ENCODE peak calls at places on chromosomes 1 and 21, in ten cellular contexts. X, H, J, A, W, R, K, Y, I and Q are unnamed samples.

GRCh38 chr1:195717651-195718050 is 890.6 kb downstream of the KCNT2 start:
- DNase-seq in X (peak), H (no peak), J (no peak), A (no peak), W (no peak), R (no peak), K (no peak), Y (no peak), I (no peak), Q (no peak)

GRCh38 chr1:205593967-205594366 is 37.8 kb downstream of the ELK4 start:
- DNase-seq in X (no peak), H (no peak), J (no peak), A (no peak), W (no peak), R (no peak), K (no peak), Y (no peak), I (no peak), Q (no peak)

GRCh38 chr1:235972316-235973090 is 92.4 kb downstream of the NID1 start:
- DNase-seq in X (peak), H (no peak), J (no peak), A (no peak), W (no peak), R (no peak), K (no peak), Y (no peak), I (no peak), Q (no peak)

GRCh38 chr1:23910553-23911246 is 2.5 kb downstream of the CNR2 start:
- DNase-seq in X (no peak), H (no peak), J (no peak), A (no peak), W (no peak), R (no peak), K (no peak), Y (no peak), I (no peak), Q (no peak)

GRCh38 chr1:38852780-38853179 is 6.8 kb downstream of the RRAGC start:
- DNase-seq in X (no peak), H (no peak), J (no peak), A (no peak), W (no peak), R (no peak), K (no peak), Y (no peak), I (no peak), Q (no peak)

GRCh38 chr1:234600418-234601216 is 9.4 kb downstream of the IRF2BP2 start:
- DNase-seq in X (no peak), H (peak), J (no peak), A (no peak), W (peak), R (peak), K (no peak), Y (no peak), I (no peak), Q (no peak)

GRCh38 chr21:40602105-40602504 is 244.9 kb downstream of the DSCAM start:
- DNase-seq in X (no peak), H (peak), J (no peak), A (no peak), W (no peak), R (no peak), K (no peak), Y (no peak), I (no peak), Q (no peak)

GRCh38 chr21:38534591-38534990 is 36.3 kb upstream of the ERG start:
- DNase-seq in X (no peak), H (no peak), J (no peak), A (no peak), W (no peak), R (no peak), K (no peak), Y (no peak), I (no peak), Q (no peak)

GRCh38 chr1:214957330-214958137 is 125.0 kb upstream of the KCNK2 start:
- DNase-seq in X (peak), H (no peak), J (no peak), A (no peak), W (no peak), R (no peak), K (no peak), Y (no peak), I (peak), Q (no peak)

GRCh38 chr1:78176448-78176847 is 130.7 kb downstream of the GIPC2 start:
- DNase-seq in X (no peak), H (peak), J (no peak), A (no peak), W (peak), R (peak), K (no peak), Y (no peak), I (peak), Q (no peak)

GRCh38 chr1:24867064-24867870 is 62.8 kb downstream of the RUNX3 start:
- DNase-seq in X (no peak), H (no peak), J (no peak), A (no peak), W (no peak), R (peak), K (no peak), Y (peak), I (no peak), Q (no peak)

GRCh38 chr1:167440776-167441175 is 77.6 kb downstream of the CD247 start:
- DNase-seq in X (no peak), H (no peak), J (no peak), A (no peak), W (no peak), R (peak), K (no peak), Y (no peak), I (no peak), Q (no peak)

GRCh38 chr1:40182956-40183710 is 21.9 kb downstream of the RLF start:
- DNase-seq in X (peak), H (no peak), J (peak), A (no peak), W (no peak), R (no peak), K (no peak), Y (no peak), I (no peak), Q (no peak)

GRCh38 chr1:174720618-174721017 is 272.9 kb downstream of the GPR52 start:
- DNase-seq in X (no peak), H (no peak), J (no peak), A (no peak), W (no peak), R (no peak), K (no peak), Y (no peak), I (no peak), Q (no peak)

GRCh38 chr1:171185064-171185463 is at the start of gene FMO2:
- DNase-seq in X (peak), H (peak), J (no peak), A (no peak), W (no peak), R (no peak), K (no peak), Y (no peak), I (no peak), Q (no peak)

GRCh38 chr1:51566260-51566659 is 47.2 kb upstream of the EPS15 start:
- DNase-seq in X (no peak), H (no peak), J (no peak), A (no peak), W (no peak), R (no peak), K (no peak), Y (no peak), I (no peak), Q (no peak)

GRCh38 chr1:3491291-3492246 is 37.1 kb downstream of the ARHGEF16 start:
- DNase-seq in X (peak), H (peak), J (peak), A (peak), W (peak), R (peak), K (peak), Y (peak), I (no peak), Q (peak)

GRCh38 chr1:110673197-110673701 is 1.5 kb downstream of the KCNA3 start:
- DNase-seq in X (no peak), H (no peak), J (no peak), A (peak), W (no peak), R (no peak), K (no peak), Y (no peak), I (no peak), Q (peak)

GRCh38 chr1:64516803-64517568 is 47.1 kb downstream of the CACHD1 start:
- DNase-seq in X (peak), H (no peak), J (no peak), A (no peak), W (no peak), R (no peak), K (no peak), Y (no peak), I (no peak), Q (no peak)

GRCh38 chr1:161930064-161930463 is 93.6 kb downstream of the OLFML2B start:
- DNase-seq in X (no peak), H (no peak), J (no peak), A (no peak), W (no peak), R (no peak), K (no peak), Y (no peak), I (no peak), Q (no peak)

GRCh38 chr1:229657993-229658755 is 32.1 kb downstream of the URB2 start:
- DNase-seq in X (no peak), H (no peak), J (no peak), A (no peak), W (no peak), R (no peak), K (no peak), Y (no peak), I (no peak), Q (no peak)

GRCh38 chr1:210908257-210908656 is 225.7 kb downstream of the KCNH1 start:
- DNase-seq in X (no peak), H (no peak), J (no peak), A (no peak), W (peak), R (no peak), K (no peak), Y (no peak), I (no peak), Q (no peak)